ENCODE peak calls at places on chromosomes 6 and 20, in nine cellular contexts. U is lower lobe of right lung, I is fibroblast of villous mesenchyme, E is fibroblast of mammary gland, W is AG04450, J is brain microvascular endothelial cell, X is cardiac fibroblast, K is NT2/D1, T is kidney epithelial cell. Y is an unnamed sample.
A peak's percentile ranks its signal among the peaks of the same experiment; 100 is the strongest.

GRCh38 chr20:5722927-5723326 is 27.3 kb upstream of the SHLD1 start:
- DNase-seq in U (no peak), I (no peak), E (no peak), W (no peak), J (no peak), X (no peak), K (no peak), T (no peak), Y (no peak)

GRCh38 chr20:6921717-6922386 is 154.4 kb downstream of the BMP2 start:
- DNase-seq in U (no peak), I (no peak), E (no peak), W (no peak), J (no peak), X (no peak), K (no peak), T (no peak), Y (no peak)

GRCh38 chr6:106115231-106115630 is 29.1 kb downstream of the PRDM1 start:
- DNase-seq in U (no peak), I (no peak), E (no peak), W (no peak), J (no peak), X (no peak), K (no peak), T (no peak), Y (no peak)

GRCh38 chr6:126367849-126368248 is 27.9 kb downstream of the CENPW start:
- DNase-seq in U (no peak), I (no peak), E (no peak), W (no peak), J (no peak), X (no peak), K (no peak), T (no peak), Y (no peak)

GRCh38 chr6:162076816-162077215 is 650.8 kb downstream of the PRKN start:
- DNase-seq in U (no peak), I (no peak), E (no peak), W (no peak), J (no peak), X (no peak), K (no peak), T (no peak), Y (no peak)

GRCh38 chr20:47785321-47785899 is at the start of gene SULF2:
- DNase-seq in U (no peak), I (peak; percentile 13), E (no peak), W (no peak), J (no peak), X (no peak), K (no peak), T (no peak), Y (no peak)

GRCh38 chr6:3915076-3915791 is 66.1 kb downstream of the FAM50B start:
- DNase-seq in U (no peak), I (no peak), E (no peak), W (no peak), J (no peak), X (no peak), K (no peak), T (no peak), Y (no peak)

GRCh38 chr6:139346392-139346791 is 28.1 kb downstream of the CITED2 start:
- DNase-seq in U (no peak), I (no peak), E (no peak), W (no peak), J (no peak), X (no peak), K (no peak), T (no peak), Y (no peak)

GRCh38 chr6:17640477-17640917 is 40.4 kb downstream of the FAM8A1 start:
- DNase-seq in U (no peak), I (peak; percentile 70), E (peak; percentile 34), W (no peak), J (no peak), X (peak; percentile 82), K (no peak), T (no peak), Y (peak; percentile 36)

GRCh38 chr20:53032021-53033001 is 60.2 kb downstream of the TSHZ2 start:
- DNase-seq in U (no peak), I (peak; percentile 89), E (peak; percentile 99), W (no peak), J (no peak), X (peak; percentile 55), K (no peak), T (peak; percentile 85), Y (peak; percentile 87)

GRCh38 chr6:13303668-13304017 is 24.7 kb downstream of the TBC1D7 start:
- DNase-seq in U (peak; percentile 84), I (peak; percentile 83), E (peak; percentile 67), W (peak; percentile 52), J (peak; percentile 79), X (peak; percentile 86), K (no peak), T (no peak), Y (peak; percentile 80)

GRCh38 chr6:89818977-89819335 is 638 bp downstream of the MDN1 start:
- DNase-seq in U (no peak), I (peak; percentile 48), E (peak; percentile 39), W (no peak), J (peak; percentile 5), X (peak; percentile 46), K (no peak), T (no peak), Y (peak; percentile 47)

GRCh38 chr6:131828080-131828479 is 20.3 kb downstream of the ENPP1 start:
- DNase-seq in U (no peak), I (peak; percentile 93), E (peak; percentile 69), W (no peak), J (peak; percentile 32), X (peak; percentile 32), K (no peak), T (no peak), Y (peak; percentile 25)

GRCh38 chr6:33392979-33393378 is 1.4 kb downstream of the KIFC1 start:
- DNase-seq in U (no peak), I (no peak), E (no peak), W (no peak), J (no peak), X (no peak), K (no peak), T (no peak), Y (no peak)

GRCh38 chr6:33392168-33392947 is 735 bp downstream of the KIFC1 start:
- DNase-seq in U (no peak), I (peak; percentile 28), E (peak; percentile 50), W (no peak), J (no peak), X (peak; percentile 41), K (no peak), T (no peak), Y (peak; percentile 15)

GRCh38 chr6:33390173-33390572 is 1.4 kb upstream of the KIFC1 start:
- DNase-seq in U (no peak), I (no peak), E (no peak), W (no peak), J (no peak), X (no peak), K (no peak), T (no peak), Y (no peak)

GRCh38 chr6:33390767-33391277 is 801 bp upstream of the KIFC1 start:
- DNase-seq in U (no peak), I (no peak), E (no peak), W (no peak), J (no peak), X (no peak), K (no peak), T (no peak), Y (no peak)

GRCh38 chr6:33391278-33392167 is at the start of gene KIFC1:
- DNase-seq in U (peak; percentile 100), I (peak; percentile 100), E (peak; percentile 100), W (peak; percentile 100), J (peak; percentile 100), X (peak; percentile 100), K (peak; percentile 96), T (peak; percentile 99), Y (peak; percentile 100)
- H3K4me3 ChIP-seq in U (peak within 1 kb of the TSS; percentile 60), I (peak within 1 kb of the TSS; percentile 95), E (peak within 1 kb of the TSS; percentile 92), W (peak within 1 kb of the TSS; percentile 92), J (peak within 1 kb of the TSS; percentile 97), X (peak within 1 kb of the TSS; percentile 97), K (peak within 1 kb of the TSS; percentile 85), T (peak within 1 kb of the TSS; percentile 99), Y (peak within 1 kb of the TSS; percentile 93)

GRCh38 chr6:132919028-132919427 is 104.7 kb downstream of the RPS12 start:
- DNase-seq in U (no peak), I (peak; percentile 38), E (peak; percentile 51), W (peak; percentile 4), J (peak; percentile 17), X (no peak), K (no peak), T (no peak), Y (no peak)
- H3K4me3 ChIP-seq in U (no peak overlapping the region), I (no peak overlapping the region), E (no peak overlapping the region), W (peak overlapping the region; percentile 20), J (no peak overlapping the region), X (no peak overlapping the region), K (no peak overlapping the region), T (no peak overlapping the region), Y (no peak overlapping the region)

DNA sequence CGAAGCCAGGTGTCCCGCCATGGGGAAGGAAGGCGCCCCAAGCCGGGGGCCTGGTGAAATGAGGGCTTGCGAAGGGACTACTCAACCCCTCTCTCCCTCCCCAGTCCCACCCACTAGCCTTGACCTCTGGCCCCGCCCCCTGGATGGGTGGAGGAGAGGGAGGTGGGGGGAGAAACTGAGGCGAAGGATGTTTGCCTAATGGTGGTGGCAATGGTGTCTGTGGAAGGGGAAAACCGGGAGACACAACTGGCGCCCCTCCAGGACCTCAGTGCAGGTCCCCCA is at the start of gene POU5F1:
- DNase-seq in U (no peak), I (no peak), E (no peak), W (no peak), J (no peak), X (no peak), K (no peak), T (no peak), Y (no peak)
- H3K4me3 ChIP-seq in U (no peak within 1 kb of the TSS), I (no peak within 1 kb of the TSS), E (no peak within 1 kb of the TSS), W (no peak within 1 kb of the TSS), J (no peak within 1 kb of the TSS), X (no peak within 1 kb of the TSS), K (peak within 1 kb of the TSS; percentile 72), T (no peak within 1 kb of the TSS), Y (no peak within 1 kb of the TSS)

GRCh38 chr20:62831361-62831788 is 14.5 kb downstream of the COL9A3 start:
- DNase-seq in U (no peak), I (no peak), E (no peak), W (no peak), J (no peak), X (no peak), K (no peak), T (no peak), Y (no peak)

GRCh38 chr20:62830821-62831220 is 14.0 kb downstream of the COL9A3 start:
- DNase-seq in U (no peak), I (no peak), E (no peak), W (no peak), J (no peak), X (no peak), K (no peak), T (no peak), Y (no peak)

GRCh38 chr20:62828551-62829230 is 11.8 kb downstream of the COL9A3 start:
- DNase-seq in U (no peak), I (no peak), E (no peak), W (no peak), J (no peak), X (no peak), K (no peak), T (no peak), Y (no peak)

GRCh38 chr20:62829231-62830230 is 12.7 kb downstream of the COL9A3 start:
- DNase-seq in U (no peak), I (no peak), E (no peak), W (no peak), J (no peak), X (no peak), K (no peak), T (no peak), Y (no peak)

DNA sequence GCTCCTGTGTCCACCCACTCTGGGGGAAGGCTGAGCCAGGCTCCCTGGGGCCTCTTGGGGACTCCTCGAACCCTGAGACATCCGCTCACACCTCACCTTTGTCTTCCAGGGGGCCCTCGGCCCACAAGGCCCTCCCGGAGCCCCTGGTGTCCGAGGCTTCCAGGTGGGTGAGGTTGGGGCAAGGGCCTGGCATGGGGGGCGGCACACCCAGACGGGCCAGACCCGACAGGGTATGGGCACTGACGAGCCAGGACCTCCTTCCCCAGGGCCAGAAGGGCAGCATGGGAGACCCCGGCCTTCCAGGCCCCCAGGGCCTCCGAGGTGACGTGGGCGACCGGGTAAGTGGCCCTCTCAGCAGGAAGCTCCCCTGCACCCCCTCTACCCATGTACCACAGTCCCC is 13.4 kb downstream of the COL9A3 start:
- DNase-seq in U (no peak), I (no peak), E (no peak), W (no peak), J (no peak), X (no peak), K (no peak), T (no peak), Y (no peak)
- H3K4me3 ChIP-seq in U (no peak overlapping the region), I (no peak overlapping the region), E (no peak overlapping the region), W (no peak overlapping the region), J (no peak overlapping the region), X (no peak overlapping the region), K (no peak overlapping the region), T (no peak overlapping the region), Y (no peak overlapping the region)

Y was measured in fibroblast of the aortic adventitia.